ENCODE peak calls at places on chromosomes 11 and 22, in four cellular contexts. T is GM12891, D is K562, M is GM12878. F is an unnamed sample.

GRCh38 chr22:26053737-26054316 is 115.4 kb upstream of the SEZ6L start:
- DNase-seq in M (no peak), D (no peak), T (no peak), F (no peak)

GRCh38 chr22:27207907-27208306 is 550.5 kb downstream of the MIAT start:
- DNase-seq in M (no peak), D (no peak), T (no peak), F (no peak)

GRCh38 chr22:49727191-49727880 is 100.3 kb downstream of the BRD1 start:
- DNase-seq in M (no peak), T (no peak), D (no peak), F (no peak)

GRCh38 chr11:29231991-29232390 is 784.8 kb downstream of the KCNA4 start:
- DNase-seq in D (no peak), M (no peak), T (no peak), F (no peak)

GRCh38 chr11:78941226-78941851 is 366.7 kb upstream of the NARS2 start:
- DNase-seq in D (no peak), T (no peak), M (no peak), F (no peak)

GRCh38 chr22:38032681-38033521 is 24.3 kb upstream of the PICK1 start:
- DNase-seq in T (no peak), D (peak), M (no peak), F (peak)

GRCh38 chr22:43697894-43698293 is 114.2 kb downstream of the EFCAB6 start:
- DNase-seq in T (no peak), D (no peak), M (no peak), F (no peak)

GRCh38 chr11:47415949-47416472 is 7.6 kb downstream of the SLC39A13 start:
- DNase-seq in D (no peak), T (no peak), M (no peak), F (no peak)

GRCh38 chr11:94928146-94928995 is 45.0 kb downstream of the CWC15 start:
- DNase-seq in M (no peak), D (no peak), T (no peak), F (no peak)

GRCh38 chr11:67436459-67437081 is 912 bp downstream of the PTPRCAP start:
- DNase-seq in D (peak), T (peak), M (peak), F (peak)

GRCh38 chr11:11621881-11622706 is at the start of gene GALNT18:
- DNase-seq in M (peak), T (peak), D (peak), F (peak)

GRCh38 chr11:74487875-74488274 is 5.6 kb downstream of the LIPT2 start:
- DNase-seq in M (no peak), D (no peak), T (no peak), F (no peak)

GRCh38 chr22:45704648-45705047 is 33.0 kb downstream of the ATXN10 start:
- DNase-seq in M (no peak), D (no peak), T (no peak), F (no peak)

GRCh38 chr11:12587333-12587997 is 86.8 kb upstream of the TEAD1 start:
- DNase-seq in T (no peak), M (no peak), D (no peak), F (no peak)

GRCh38 chr11:128897841-128898240 is 6.7 kb downstream of the KCNJ5 start:
- DNase-seq in M (no peak), D (no peak), T (no peak), F (no peak)

GRCh38 chr11:75346296-75346695 is 5.2 kb downstream of the ARRB1 start:
- DNase-seq in M (no peak), D (no peak), T (no peak), F (no peak)

GRCh38 chr22:45832180-45832579 is 144.8 kb downstream of the WNT7B start:
- DNase-seq in M (no peak), T (no peak), D (no peak), F (no peak)

DNA sequence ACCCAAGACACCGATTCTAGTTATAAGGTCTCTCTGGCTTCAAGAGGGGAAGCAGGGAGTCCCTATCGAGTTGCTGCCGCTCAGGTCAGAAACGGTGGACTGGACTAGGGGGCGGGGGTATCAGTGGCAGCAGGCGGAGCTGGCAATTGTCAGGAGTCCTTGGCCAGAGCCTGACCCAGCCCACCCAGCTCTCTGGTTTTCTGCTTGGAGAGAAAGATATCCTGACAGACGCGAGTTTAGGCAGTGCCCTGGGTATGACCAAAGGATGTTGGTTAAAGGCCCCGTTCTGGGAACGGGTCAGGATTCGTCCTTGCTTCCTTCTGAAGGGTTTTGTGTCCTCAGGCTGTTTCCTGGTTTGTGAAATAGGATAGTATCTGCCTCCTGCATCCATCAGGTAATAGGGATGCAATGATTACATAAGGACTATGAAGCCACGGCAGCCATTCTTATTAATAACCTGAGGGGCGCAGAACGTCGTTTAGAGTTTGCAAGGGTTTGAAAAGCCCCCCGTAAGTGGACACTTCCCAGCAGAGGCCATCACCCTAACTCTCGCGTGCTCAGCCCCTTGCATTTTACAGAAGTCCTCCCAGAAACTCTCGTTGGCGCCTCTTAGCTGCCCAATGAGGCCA is 700 bp upstream of the DEPDC5 start:
- DNase-seq in M (no peak), T (no peak), D (peak), F (peak)
- TF ChIP-seq SPI1 in M (no peak), T (no peak), D (no peak), F (no peak)

GRCh38 chr11:59705281-59705680 is 8.4 kb downstream of the OR10V1 start:
- DNase-seq in M (no peak), T (no peak), D (no peak), F (no peak)
- TF ChIP-seq SPI1 in M (no peak), T (no peak), D (no peak), F (no peak)

DNA sequence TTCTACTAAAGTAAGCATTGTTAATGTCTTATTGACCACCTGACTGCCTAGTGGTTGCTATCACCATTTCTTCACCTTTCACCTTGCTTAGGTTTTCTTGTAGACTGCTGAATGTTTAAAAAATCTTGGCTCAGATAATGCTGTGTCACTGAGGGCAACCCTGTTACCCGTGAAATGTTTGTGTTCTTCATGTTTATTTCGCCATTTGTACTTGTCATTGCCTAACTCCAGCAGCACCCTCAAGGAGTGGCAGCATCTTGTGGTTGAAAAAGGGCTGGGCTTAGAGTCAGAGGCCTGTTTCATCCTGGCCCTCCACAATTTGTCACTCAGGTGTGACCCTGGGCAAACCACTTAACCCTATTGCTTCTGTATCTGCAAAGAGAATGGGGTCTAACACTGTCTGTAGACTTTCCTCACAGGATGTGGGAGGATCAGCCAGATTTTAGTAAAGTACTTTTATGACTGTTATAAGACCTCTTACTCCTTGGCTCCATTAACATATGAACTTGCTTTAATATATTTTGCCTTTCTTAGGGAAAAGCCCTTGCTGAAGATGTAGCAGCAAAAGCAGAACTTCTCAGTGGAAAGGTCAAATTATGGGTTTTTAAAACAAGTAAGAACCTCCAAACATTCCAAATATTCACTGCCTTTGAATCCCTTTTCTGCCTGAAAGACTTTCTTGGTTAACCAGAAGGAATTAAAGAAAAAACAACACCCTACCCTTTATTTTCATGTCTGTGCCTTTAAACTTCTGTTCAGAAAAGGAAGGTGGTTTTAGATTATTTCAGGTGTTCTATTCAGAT is 154.5 kb upstream of the C11orf87 start:
- DNase-seq in D (no peak), T (no peak), M (no peak), F (peak)
- TF ChIP-seq SPI1 in D (no peak), T (no peak), M (no peak), F (no peak)

DNA sequence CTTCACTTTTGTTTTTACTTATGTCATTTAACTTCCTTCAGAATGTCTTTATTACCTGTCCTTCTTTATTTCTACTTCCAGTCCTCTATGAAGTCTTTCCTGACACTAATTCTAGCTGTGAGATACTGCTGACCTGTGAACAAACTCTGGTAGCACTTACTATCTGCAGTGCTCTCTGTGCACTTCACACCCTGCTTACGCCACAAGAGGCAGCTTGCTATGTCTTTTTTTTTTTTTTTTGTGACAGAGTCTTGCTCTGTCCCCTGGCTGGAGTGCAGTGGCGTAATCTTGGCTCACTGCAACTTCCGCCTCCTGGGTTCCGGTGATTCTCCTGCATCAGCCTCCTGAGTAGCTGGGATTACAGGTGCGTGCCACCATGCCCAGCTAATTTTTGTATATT is 10.7 kb downstream of the STIM1 start:
- DNase-seq in M (no peak), D (no peak), T (no peak), F (peak)
- TF ChIP-seq SPI1 in M (no peak), D (no peak), T (no peak), F (no peak)

GRCh38 chr11:70124321-70125061 is 46.4 kb downstream of the ANO1 start:
- DNase-seq in M (no peak), D (no peak), T (no peak), F (no peak)
- TF ChIP-seq SPI1 in M (no peak), D (no peak), T (no peak), F (no peak)

F was measured in HL-60.